ENCODE peak calls at places on chromosomes 1 and 21, in five cellular contexts. E is choroid plexus epithelial cell; F is AG08396; Z is stimulated activated CD8-positive, alpha-beta memory T cell treated with anti-CD3 and anti-CD28 coated beads, Interleukin-2, amount 100 ng/mL, for 1 hour; C is AML-193. R is an unnamed sample.

GRCh38 chr1:43134068-43134467 is 38.0 kb downstream of the EBNA1BP2 start:
- DNase-seq in E (peak; percentile 9), F (no peak), Z (no peak), C (no peak), R (no peak)

GRCh38 chr21:8989883-8990325 is 1531.5 kb upstream of the TPTE start:
- DNase-seq in E (no peak), F (no peak), Z (no peak), C (no peak), R (no peak)

GRCh38 chr1:222792744-222793143 is 22.1 kb upstream of the DISP1 start:
- DNase-seq in E (peak; percentile 65), F (peak; percentile 21), Z (no peak), C (peak; percentile 29), R (peak; percentile 35)

GRCh38 chr1:150889650-150890416 is 2.9 kb downstream of the CTXND2 start:
- DNase-seq in E (no peak), F (no peak), Z (no peak), C (no peak), R (no peak)

GRCh38 chr1:15617874-15618684 is 821 bp downstream of the DDI2 start:
- DNase-seq in E (peak; percentile 24), F (peak; percentile 28), Z (peak; percentile 6), C (no peak), R (peak; percentile 35)

GRCh38 chr1:206565973-206566372 is 46.3 kb downstream of the EIF2D start:
- DNase-seq in E (no peak), F (no peak), Z (no peak), C (no peak), R (no peak)

GRCh38 chr21:44959376-44960091 is 19.7 kb downstream of the SLX9 start:
- DNase-seq in E (no peak), F (no peak), Z (no peak), C (no peak), R (no peak)

GRCh38 chr1:103937763-103938357 is 188.2 kb downstream of the AMY1C start:
- DNase-seq in E (no peak), F (no peak), Z (no peak), C (no peak), R (no peak)

R was measured in hepatic stellate cell.